ENCODE peak calls at places on chromosomes 2 and 18, in seven cellular contexts. Q, R, O, M, H, W and N are unnamed samples.

GRCh38 chr2:197309369-197310231 is 980 bp downstream of the ANKRD44 start:
- DNase-seq in Q (peak), R (peak), O (no peak), M (peak), H (peak), W (no peak), N (peak)

GRCh38 chr18:72407048-72407447 is 137.1 kb downstream of the CBLN2 start:
- DNase-seq in Q (no peak), R (no peak), O (no peak), M (no peak), H (no peak), W (no peak), N (no peak)

GRCh38 chr2:239852272-239852671 is 172.9 kb downstream of the NDUFA10 start:
- DNase-seq in Q (no peak), R (no peak), O (no peak), M (no peak), H (no peak), W (no peak), N (no peak)

GRCh38 chr2:17792515-17792914 is 23.7 kb upstream of the MSGN1 start:
- DNase-seq in Q (no peak), R (no peak), O (no peak), M (no peak), H (no peak), W (no peak), N (no peak)

GRCh38 chr2:208984376-208985100 is 439.3 kb upstream of the MAP2 start:
- DNase-seq in Q (no peak), R (peak), O (no peak), M (no peak), H (no peak), W (no peak), N (no peak)

GRCh38 chr2:3672861-3673670 is 15.1 kb downstream of the ALLC start:
- DNase-seq in Q (no peak), R (no peak), O (no peak), M (no peak), H (no peak), W (no peak), N (no peak)

GRCh38 chr2:191612496-191612895 is 65.4 kb upstream of the NABP1 start:
- DNase-seq in Q (no peak), R (no peak), O (no peak), M (no peak), H (peak), W (peak), N (no peak)

GRCh38 chr2:203016716-203017115 is 2.0 kb downstream of the NBEAL1 start:
- DNase-seq in Q (no peak), R (no peak), O (no peak), M (no peak), H (no peak), W (no peak), N (no peak)

GRCh38 chr18:47204908-47205522 is 28.9 kb upstream of the IER3IP1 start:
- DNase-seq in Q (no peak), R (no peak), O (peak), M (peak), H (peak), W (peak), N (peak)

GRCh38 chr2:8966123-8966908 is 37.2 kb downstream of the MBOAT2 start:
- DNase-seq in Q (no peak), R (no peak), O (no peak), M (no peak), H (no peak), W (no peak), N (no peak)

GRCh38 chr2:37389984-37390765 is 45.7 kb downstream of the QPCT start:
- DNase-seq in Q (peak), R (no peak), O (no peak), M (peak), H (peak), W (peak), N (peak)

GRCh38 chr2:232942831-232943230 is 70.2 kb downstream of the NGEF start:
- DNase-seq in Q (no peak), R (no peak), O (no peak), M (no peak), H (no peak), W (no peak), N (no peak)

GRCh38 chr2:33510589-33510968 is 34.1 kb downstream of the RASGRP3 start:
- DNase-seq in Q (no peak), R (no peak), O (no peak), M (no peak), H (no peak), W (no peak), N (no peak)

GRCh38 chr2:158845869-158846268 is 50.8 kb downstream of the DAPL1 start:
- DNase-seq in Q (no peak), R (no peak), O (no peak), M (no peak), H (no peak), W (peak), N (no peak)

GRCh38 chr2:238238766-238239551 is 879 bp downstream of the HES6 start:
- DNase-seq in Q (no peak), R (peak), O (peak), M (peak), H (no peak), W (no peak), N (peak)

GRCh38 chr2:111985514-111985913 is 69.6 kb upstream of the TMEM87B start:
- DNase-seq in Q (no peak), R (no peak), O (no peak), M (no peak), H (no peak), W (no peak), N (no peak)